ENCODE peak calls at places on chromosomes 4 and X, in nine cellular contexts. G is nephron progenitor cell, I is astrocyte, U is AG10803, V is IMR-90, P is ovary, C is type B pancreatic cell, W is adrenal gland, M is SK-N-SH. T is an unnamed sample.

GRCh38 chr4:185119927-185120630 is 23.0 kb upstream of the SLC25A4 start:
- DNase-seq in G (no peak), I (peak; percentile 20), U (no peak), V (peak; percentile 27), P (no peak), C (no peak), W (no peak), M (no peak), T (no peak)

GRCh38 chr4:146916479-146917076 is 29.1 kb downstream of the TTC29 start:
- DNase-seq in G (peak; percentile 12), I (peak; percentile 15), U (peak; percentile 48), V (peak; percentile 47), P (no peak), C (no peak), W (no peak), M (peak; percentile 7), T (peak; percentile 27)

GRCh38 chr4:48913346-48913745 is 6.8 kb upstream of the OCIAD2 start:
- DNase-seq in G (no peak), I (peak; percentile 96), U (peak; percentile 70), V (peak; percentile 92), P (no peak), C (no peak), W (peak; percentile 89), M (no peak), T (peak; percentile 16)

GRCh38 chrX:1661048-1661921 is 46.4 kb downstream of the ASMT start:
- DNase-seq in G (peak; percentile 17), I (no peak), U (no peak), V (no peak), P (no peak), C (no peak), W (peak; percentile 48), M (no peak), T (no peak)

GRCh38 chrX:41870719-41871151 is 52.6 kb downstream of the CASK start:
- DNase-seq in G (no peak), I (no peak), U (no peak), V (no peak), P (no peak), C (no peak), W (no peak), M (no peak), T (no peak)

GRCh38 chr4:185570727-185571126 is 35.4 kb upstream of the PDLIM3 start:
- DNase-seq in G (no peak), I (no peak), U (no peak), V (no peak), P (no peak), C (no peak), W (no peak), M (peak; percentile 40), T (no peak)

GRCh38 chrX:18461431-18461830 is 36.0 kb downstream of the CDKL5 start:
- DNase-seq in G (no peak), I (no peak), U (no peak), V (no peak), P (no peak), C (no peak), W (no peak), M (no peak), T (no peak)

GRCh38 chr4:122666527-122667245 is 45.8 kb upstream of the IL21 start:
- DNase-seq in G (no peak), I (peak; percentile 96), U (peak; percentile 96), V (peak; percentile 97), P (no peak), C (no peak), W (no peak), M (no peak), T (no peak)

GRCh38 chrX:109839694-109840358 is 106.8 kb upstream of the ACSL4 start:
- DNase-seq in G (peak; percentile 39), I (peak; percentile 40), U (no peak), V (no peak), P (no peak), C (no peak), W (peak; percentile 49), M (no peak), T (peak; percentile 9)

GRCh38 chrX:150044556-150044955 is 106.3 kb upstream of the EOLA2 start:
- DNase-seq in G (no peak), I (peak; percentile 23), U (peak; percentile 29), V (no peak), P (no peak), C (no peak), W (no peak), M (no peak), T (no peak)
- TF ChIP-seq CTCF in G (no peak), I (no peak), U (no peak), V (no peak), P (no peak), C (no peak), W (no peak), M (no peak), T (no peak)

GRCh38 chrX:107851215-107851614 is 25.5 kb downstream of the MID2 start:
- DNase-seq in G (no peak), I (peak; percentile 41), U (peak; percentile 53), V (no peak), P (no peak), C (no peak), W (no peak), M (no peak), T (no peak)

GRCh38 chrX:107845625-107846024 is 20.0 kb downstream of the MID2 start:
- DNase-seq in G (no peak), I (no peak), U (no peak), V (no peak), P (no peak), C (no peak), W (no peak), M (no peak), T (no peak)

GRCh38 chrX:107849747-107850478 is 24.2 kb downstream of the MID2 start:
- DNase-seq in G (no peak), I (no peak), U (peak; percentile 8), V (no peak), P (no peak), C (no peak), W (peak; percentile 54), M (no peak), T (no peak)
- TF ChIP-seq CTCF in G (no peak), I (no peak), U (peak; percentile 15), V (no peak), P (no peak), C (no peak), W (no peak), M (no peak), T (peak; percentile 11)

DNA sequence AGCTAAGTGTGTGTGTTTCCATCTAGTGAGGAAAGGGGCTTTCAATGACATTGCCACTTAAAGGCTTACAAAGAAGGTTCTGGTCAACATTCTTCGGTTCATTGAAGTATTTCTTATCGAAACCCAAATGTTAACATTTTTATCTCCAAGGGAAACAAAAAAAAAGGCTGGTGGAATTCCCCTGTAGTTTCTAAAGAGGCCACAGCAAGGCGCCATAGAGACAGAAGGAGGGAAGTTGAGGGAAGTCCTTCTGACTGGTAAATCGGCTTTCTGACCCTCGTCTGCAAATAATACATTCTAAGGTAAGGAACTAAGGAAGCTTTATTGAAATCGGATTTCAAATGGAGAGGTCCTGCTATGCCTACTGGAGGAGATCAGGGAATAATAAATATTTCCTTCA is 1.7 kb upstream of the ZFP42 start:
- DNase-seq in G (peak; percentile 12), I (no peak), U (no peak), V (peak; percentile 16), P (no peak), C (no peak), W (no peak), M (no peak), T (no peak)
- TF ChIP-seq CTCF in G (peak; percentile 34), I (no peak), U (no peak), V (peak; percentile 33), P (no peak), C (peak; percentile 67), W (no peak), M (peak; percentile 52), T (peak; percentile 30)

GRCh38 chr4:39808231-39808749 is 110.4 kb downstream of the UBE2K start:
- DNase-seq in G (no peak), I (no peak), U (no peak), V (no peak), P (no peak), C (no peak), W (peak; percentile 24), M (no peak), T (no peak)

GRCh38 chr4:39814403-39815185 is 116.7 kb downstream of the UBE2K start:
- DNase-seq in G (peak; percentile 13), I (peak; percentile 16), U (peak; percentile 25), V (peak; percentile 25), P (no peak), C (no peak), W (no peak), M (peak; percentile 24), T (no peak)

GRCh38 chr4:39812500-39812899 is 114.6 kb downstream of the UBE2K start:
- DNase-seq in G (no peak), I (no peak), U (no peak), V (no peak), P (no peak), C (no peak), W (peak; percentile 30), M (no peak), T (no peak)
- TF ChIP-seq CTCF in G (no peak), I (no peak), U (no peak), V (no peak), P (no peak), C (no peak), W (no peak), M (no peak), T (no peak)

DNA sequence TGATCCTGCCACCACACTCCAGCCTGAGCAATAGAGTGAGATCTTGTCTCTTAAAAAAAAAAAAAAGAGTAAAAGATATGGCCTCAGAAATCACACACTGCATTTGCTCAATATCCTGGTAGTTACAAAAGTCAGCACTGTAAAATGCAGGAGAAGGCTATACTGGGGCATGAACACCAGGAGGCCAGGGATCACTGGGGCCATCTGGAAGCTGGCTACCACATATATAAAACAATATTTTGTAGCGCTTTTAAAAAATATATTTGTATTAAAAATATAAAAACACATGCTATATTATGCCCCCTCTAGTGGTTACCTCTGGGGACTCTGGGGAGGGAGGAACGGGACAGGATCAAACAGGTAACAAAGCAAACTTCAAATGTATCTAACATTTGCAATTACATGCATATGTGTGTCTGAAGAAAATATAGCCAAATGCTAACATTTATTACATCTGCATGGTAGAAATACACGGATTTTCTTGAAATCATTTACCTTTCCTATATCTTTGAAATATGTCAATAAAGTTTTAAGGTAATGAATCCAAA is 4.0 kb downstream of the C4orf46 start:
- DNase-seq in G (peak; percentile 14), I (no peak), U (peak; percentile 45), V (peak; percentile 25), P (no peak), C (no peak), W (no peak), M (peak; percentile 74), T (peak; percentile 55)
- TF ChIP-seq CTCF in G (peak; percentile 57), I (peak; percentile 73), U (peak; percentile 71), V (peak; percentile 39), P (no peak), C (peak; percentile 78), W (peak; percentile 20), M (peak; percentile 71), T (peak; percentile 87)

T was measured in BE2C.